ENCODE peak calls at places on chromosomes 2 and 18, in five cellular contexts. L is PC-3, Q is heart left ventricle, G is T-cell, R is NCI-H1092 treated with DMSO at 0.1 percent for 48 hours. H is an unnamed sample.

GRCh38 chr2:145987797-145988196 is 1467.9 kb upstream of the ZEB2 start:
- DNase-seq in L (no peak), Q (no peak), G (no peak), R (no peak), H (no peak)

GRCh38 chr18:52313213-52313612 is 26.8 kb upstream of the DCC start:
- DNase-seq in L (peak), Q (no peak), G (no peak), R (no peak), H (no peak)

GRCh38 chr18:30727849-30728248 is 314.7 kb downstream of the DSC3 start:
- DNase-seq in L (no peak), Q (no peak), G (no peak), R (peak), H (no peak)

GRCh38 chr2:62459106-62459505 is 46.9 kb downstream of the TMEM17 start:
- DNase-seq in L (no peak), Q (no peak), G (no peak), R (no peak), H (no peak)

GRCh38 chr2:155456222-155456621 is 757.7 kb downstream of the KCNJ3 start:
- DNase-seq in L (no peak), Q (no peak), G (no peak), R (no peak), H (no peak)

GRCh38 chr18:31101148-31102019 is 837 bp downstream of the DSC2 start:
- DNase-seq in L (peak), Q (peak), G (no peak), R (no peak), H (no peak)

GRCh38 chr2:241561811-241562210 is 3.3 kb downstream of the BOK start:
- DNase-seq in L (peak), Q (peak), G (no peak), R (no peak), H (no peak)

GRCh38 chr2:71498261-71498701 is 44.9 kb downstream of the DYSF start:
- DNase-seq in L (peak), Q (no peak), G (no peak), R (no peak), H (no peak)

GRCh38 chr2:105785095-105785847 is 40.6 kb downstream of the NCK2 start:
- DNase-seq in L (no peak), Q (no peak), G (no peak), R (no peak), H (no peak)

GRCh38 chr2:68908392-68908970 is 37.3 kb upstream of the BMP10 start:
- DNase-seq in L (peak), Q (peak), G (peak), R (no peak), H (peak)

GRCh38 chr2:205947621-205948495 is 138.1 kb downstream of the INO80D start:
- DNase-seq in L (peak), Q (no peak), G (peak), R (peak), H (no peak)

GRCh38 chr2:18578033-18578432 is 11.3 kb downstream of the NT5C1B start:
- DNase-seq in L (peak), Q (no peak), G (no peak), R (no peak), H (no peak)

GRCh38 chr2:40120021-40120420 is 331.9 kb downstream of the SLC8A1 start:
- DNase-seq in L (no peak), Q (no peak), G (no peak), R (no peak), H (no peak)

GRCh38 chr2:19823507-19823906 is 78.3 kb downstream of the TTC32 start:
- DNase-seq in L (peak), Q (no peak), G (no peak), R (no peak), H (no peak)

GRCh38 chr2:163553601-163554000 is 182.2 kb downstream of the FIGN start:
- DNase-seq in L (no peak), Q (no peak), G (no peak), R (no peak), H (no peak)

GRCh38 chr2:7473135-7473771 is 556.0 kb downstream of the RNF144A start:
- DNase-seq in L (no peak), Q (no peak), G (no peak), R (no peak), H (no peak)

GRCh38 chr2:13212115-13212514 is 495.4 kb downstream of the TRIB2 start:
- DNase-seq in L (no peak), Q (no peak), G (no peak), R (no peak), H (no peak)

GRCh38 chr2:144078802-144079386 is 441.0 kb downstream of the ZEB2 start:
- DNase-seq in L (no peak), Q (no peak), G (no peak), R (peak), H (no peak)

GRCh38 chr2:208253518-208254117 is 1.3 kb downstream of the IDH1 start:
- DNase-seq in L (peak), Q (no peak), G (no peak), R (no peak), H (no peak)

GRCh38 chr18:22346342-22346967 is 71.3 kb downstream of the CTAGE1 start:
- DNase-seq in L (peak), Q (no peak), G (peak), R (no peak), H (no peak)

GRCh38 chr2:23050388-23050787 is 334.6 kb upstream of the KLHL29 start:
- DNase-seq in L (no peak), Q (no peak), G (no peak), R (no peak), H (no peak)

GRCh38 chr2:158726906-158727592 is 68.1 kb upstream of the DAPL1 start:
- DNase-seq in L (no peak), Q (no peak), G (no peak), R (peak), H (no peak)

GRCh38 chr2:68715353-68716041 is 19.1 kb upstream of the ARHGAP25 start:
- DNase-seq in L (peak), Q (no peak), G (peak), R (peak), H (no peak)

H was measured in esophagus squamous epithelium.